ENCODE peak calls at places on chromosomes 11 and 22, in six cellular contexts. X, U, M, T, C and D are unnamed samples.

GRCh38 chr22:49185312-49185969 is 642.2 kb downstream of the BRD1 start:
- DNase-seq in U (no peak), C (no peak), M (no peak), X (no peak), T (no peak), D (no peak)

GRCh38 chr11:75635009-75635909 is 33.6 kb downstream of the MAP6 start:
- DNase-seq in T (no peak), M (no peak), C (no peak), U (no peak), X (no peak), D (no peak)

GRCh38 chr22:43293661-43294392 is 49.3 kb downstream of the SCUBE1 start:
- DNase-seq in X (peak), M (no peak), C (no peak), U (peak), T (peak), D (no peak)

GRCh38 chr11:67453816-67454732 is 1.1 kb upstream of the CABP4 start:
- DNase-seq in T (no peak), U (no peak), M (no peak), X (no peak), C (no peak), D (no peak)

GRCh38 chr11:75516886-75517285 is 8.9 kb downstream of the GDPD5 start:
- DNase-seq in M (no peak), T (no peak), X (no peak), C (no peak), U (no peak), D (no peak)

GRCh38 chr11:7575841-7576451 is 62.1 kb downstream of the PPFIBP2 start:
- DNase-seq in X (peak), M (peak), C (peak), T (peak), U (peak), D (no peak)

GRCh38 chr11:720642-721346 is 14.8 kb downstream of the EPS8L2 start:
- DNase-seq in X (no peak), M (peak), C (peak), T (no peak), U (peak), D (peak)

GRCh38 chr11:21814169-21814568 is 378.7 kb upstream of the ANO5 start:
- DNase-seq in T (peak), U (no peak), M (no peak), X (no peak), C (no peak), D (no peak)

GRCh38 chr22:49103314-49104052 is 724.2 kb downstream of the BRD1 start:
- DNase-seq in T (no peak), M (no peak), X (no peak), C (no peak), U (no peak), D (no peak)

GRCh38 chr22:45731798-45732495 is 60.3 kb downstream of the ATXN10 start:
- DNase-seq in M (no peak), X (peak), T (no peak), U (no peak), C (no peak), D (no peak)